ENCODE peak calls at places on chromosome 3, in eight cellular contexts. B is NCI-H748 treated with DMSO at 0.1 percent for 48 hours; C is H9; U is activated CD8-positive, alpha-beta T cell treated with anti-CD3 and anti-CD28 coated beads, Interleukin-2, amount 10 ng/mL, durations not matched to agents 7 days and 5 days; H is germinal center; S is uterus; P is stimulated activated CD4-positive, alpha-beta T cell treated with anti-CD3 and anti-CD28 coated beads, Interleukin-15, amount 100 ng/mL, for 24 hours; W is HT-29. Z is an unnamed sample.

GRCh38 chr3:111803123-111803593 is 55.9 kb upstream of the PHLDB2 start:
- DNase-seq in B (no peak), C (no peak), U (no peak), H (no peak), S (peak), P (no peak), W (no peak), Z (peak)

GRCh38 chr3:129855454-129856419 is 37.8 kb downstream of the TMCC1 start:
- DNase-seq in B (no peak), C (no peak), U (no peak), H (no peak), S (no peak), P (no peak), W (peak), Z (peak)

GRCh38 chr3:170830580-170830979 is 39.4 kb downstream of the RPL22L1 start:
- DNase-seq in B (no peak), C (no peak), U (no peak), H (no peak), S (no peak), P (no peak), W (no peak), Z (no peak)

GRCh38 chr3:130383424-130383823 is 38.0 kb downstream of the COL6A5 start:
- DNase-seq in B (no peak), C (no peak), U (no peak), H (no peak), S (no peak), P (no peak), W (no peak), Z (no peak)

GRCh38 chr3:86563358-86563970 is 427.5 kb downstream of the VGLL3 start:
- DNase-seq in B (peak), C (no peak), U (no peak), H (peak), S (no peak), P (no peak), W (peak), Z (peak)

GRCh38 chr3:114439279-114439678 is 145.5 kb downstream of the TIGIT start:
- DNase-seq in B (no peak), C (no peak), U (no peak), H (no peak), S (no peak), P (no peak), W (no peak), Z (no peak)

GRCh38 chr3:194163697-194164096 is 27.7 kb downstream of the HES1 start:
- DNase-seq in B (no peak), C (no peak), U (no peak), H (no peak), S (no peak), P (no peak), W (no peak), Z (no peak)

GRCh38 chr3:9552252-9552999 is 1.2 kb downstream of the LHFPL4 start:
- DNase-seq in B (no peak), C (peak), U (peak), H (peak), S (peak), P (peak), W (no peak), Z (no peak)

GRCh38 chr3:180183346-180183745 is 146.6 kb upstream of the PEX5L start:
- DNase-seq in B (no peak), C (no peak), U (no peak), H (no peak), S (no peak), P (no peak), W (no peak), Z (no peak)

GRCh38 chr3:178629430-178630178 is 93.4 kb downstream of the KCNMB2 start:
- DNase-seq in B (no peak), C (no peak), U (no peak), H (no peak), S (no peak), P (no peak), W (no peak), Z (no peak)

GRCh38 chr3:111725706-111726105 is 130.6 kb upstream of the ZBED2 start:
- DNase-seq in B (no peak), C (no peak), U (no peak), H (no peak), S (no peak), P (no peak), W (no peak), Z (no peak)

GRCh38 chr3:16063603-16064002 is 110.9 kb upstream of the GALNT15 start:
- DNase-seq in B (no peak), C (no peak), U (no peak), H (no peak), S (no peak), P (no peak), W (no peak), Z (no peak)